ENCODE peak calls at places on chromosomes 5 and 9, in five cellular contexts. R, L, A, U and N are unnamed samples.

GRCh38 chr9:21611896-21612295 is 129.8 kb upstream of the IFNE start:
- DNase-seq in R (no peak), L (no peak), A (no peak), U (no peak), N (no peak)

GRCh38 chr5:51652980-51653379 is 269.7 kb downstream of the ISL1 start:
- DNase-seq in R (no peak), L (no peak), A (no peak), U (no peak), N (no peak)

GRCh38 chr5:1762878-1763547 is 36.6 kb downstream of the MRPL36 start:
- DNase-seq in R (no peak), L (no peak), A (peak), U (peak), N (no peak)

GRCh38 chr9:34986541-34987047 is 3.0 kb upstream of the DNAJB5 start:
- DNase-seq in R (peak), L (peak), A (peak), U (no peak), N (no peak)

GRCh38 chr9:34988218-34989055 is 1.1 kb upstream of the DNAJB5 start:
- DNase-seq in R (peak), L (peak), A (peak), U (no peak), N (peak)

GRCh38 chr9:79809931-79810330 is 238.2 kb downstream of the TLE4 start:
- DNase-seq in R (no peak), L (no peak), A (no peak), U (no peak), N (no peak)

GRCh38 chr5:38607396-38607795 is 51.0 kb upstream of the LIFR start:
- DNase-seq in R (no peak), L (no peak), A (no peak), U (no peak), N (no peak)

GRCh38 chr5:98397081-98397480 is 376.4 kb upstream of the RGMB start:
- DNase-seq in R (no peak), L (no peak), A (no peak), U (no peak), N (no peak)

GRCh38 chr9:92709954-92710353 is 40.0 kb upstream of the IPPK start:
- DNase-seq in R (no peak), L (no peak), A (no peak), U (no peak), N (no peak)

GRCh38 chr5:143635146-143635752 is 176.7 kb upstream of the HMHB1 start:
- DNase-seq in R (no peak), L (no peak), A (no peak), U (no peak), N (no peak)

GRCh38 chr9:95696701-95697100 is 178.8 kb upstream of the ERCC6L2 start:
- DNase-seq in R (no peak), L (no peak), A (no peak), U (no peak), N (peak)

GRCh38 chr9:128033609-128034008 is 33.5 kb downstream of the NAIF1 start:
- DNase-seq in R (no peak), L (no peak), A (no peak), U (no peak), N (peak)

GRCh38 chr9:71796368-71796767 is 28.1 kb upstream of the CEMIP2 start:
- DNase-seq in R (no peak), L (no peak), A (no peak), U (no peak), N (no peak)

GRCh38 chr9:37198034-37198718 is 77.8 kb downstream of the ZCCHC7 start:
- DNase-seq in R (no peak), L (no peak), A (no peak), U (no peak), N (no peak)
- TF ChIP-seq POLR2AphosphoS5 in R (no peak), L (no peak), A (no peak), U (no peak), N (no peak)

DNA sequence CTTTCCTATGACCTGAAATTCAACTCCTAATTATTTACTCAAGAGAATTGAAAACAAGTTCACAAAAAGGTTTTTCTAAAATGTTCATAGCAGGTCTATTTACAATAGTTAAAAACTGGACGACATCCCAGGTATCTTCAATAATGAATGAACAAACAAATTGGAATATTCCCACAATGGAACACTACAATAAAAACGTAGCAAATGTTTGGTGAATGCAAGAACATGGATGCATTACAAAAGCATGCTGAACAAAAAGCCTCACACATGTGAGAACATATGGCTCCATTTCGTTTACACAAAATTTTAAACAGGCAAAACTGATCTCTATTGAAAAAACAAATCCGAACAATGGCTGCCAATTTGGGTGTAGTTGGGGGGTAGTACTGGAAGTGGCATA is 669.9 kb downstream of the MTRR start:
- DNase-seq in R (no peak), L (no peak), A (no peak), U (no peak), N (no peak)
- TF ChIP-seq POLR2AphosphoS5 in R (no peak), L (no peak), A (no peak), U (no peak), N (no peak)

GRCh38 chr5:96934695-96935555 is 955 bp upstream of the LNPEP start:
- DNase-seq in R (peak), L (peak), A (peak), U (peak), N (peak)
- TF ChIP-seq POLR2AphosphoS5 in R (peak), L (no peak), A (peak), U (peak), N (peak)

DNA sequence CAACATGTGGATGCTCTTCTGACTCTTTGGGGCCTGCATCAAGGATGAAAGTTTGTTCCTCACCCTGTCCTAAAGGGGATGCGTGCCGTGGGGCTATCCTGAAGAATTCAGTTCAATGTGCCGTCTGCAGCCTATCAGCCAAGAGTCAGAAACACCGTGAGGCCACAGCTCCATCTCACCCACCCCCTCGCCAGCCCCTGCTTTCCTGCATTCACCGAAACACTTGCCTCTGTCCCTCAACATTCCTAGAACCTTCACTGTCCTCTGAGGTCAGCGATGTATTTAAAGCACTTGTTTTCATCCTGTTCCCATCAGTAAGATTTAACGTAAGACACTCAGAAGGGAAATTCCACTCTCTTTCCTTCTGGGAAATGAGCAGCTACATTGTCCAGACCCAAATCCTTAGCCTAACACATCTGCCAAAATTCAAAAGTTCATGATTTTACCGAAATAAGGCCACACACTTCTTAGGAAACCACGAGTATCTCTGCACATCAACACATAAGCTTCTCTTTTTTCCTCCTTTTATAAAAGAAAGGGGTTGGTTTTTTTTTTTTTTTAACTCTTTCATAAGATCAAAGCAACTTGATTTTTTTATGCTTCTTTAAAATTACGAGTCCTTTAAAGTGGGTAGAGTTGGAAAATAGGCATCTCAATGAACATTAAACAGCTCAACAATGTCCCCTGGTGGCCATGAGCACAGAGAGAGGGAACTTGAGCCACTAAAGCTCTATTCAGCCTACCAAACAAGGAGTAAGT is 100.7 kb downstream of the SUSD1 start:
- DNase-seq in R (peak), L (peak), A (no peak), U (peak), N (peak)
- TF ChIP-seq POLR2AphosphoS5 in R (no peak), L (peak), A (peak), U (peak), N (peak)

DNA sequence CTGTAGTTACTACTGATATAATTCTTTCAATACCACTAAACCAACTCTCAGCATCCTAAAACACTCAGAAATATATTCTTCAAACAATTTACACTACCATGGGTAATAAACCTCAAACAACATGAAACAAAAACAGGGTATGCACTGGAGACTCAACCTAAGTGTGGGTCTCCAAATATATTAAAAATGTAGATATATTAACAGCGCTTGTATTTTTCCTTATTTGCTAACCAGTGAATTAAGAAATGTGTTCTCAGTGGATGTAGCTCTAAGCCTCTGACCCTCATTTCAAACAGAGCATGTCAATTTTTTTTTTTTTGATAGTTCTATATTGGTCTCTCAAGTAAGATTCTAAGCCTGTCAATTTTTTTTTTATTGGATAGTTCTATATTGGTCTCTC is 778.5 kb upstream of the CDH10 start:
- DNase-seq in R (no peak), L (no peak), A (no peak), U (no peak), N (no peak)
- TF ChIP-seq POLR2AphosphoS5 in R (peak), L (no peak), A (no peak), U (no peak), N (no peak)

DNA sequence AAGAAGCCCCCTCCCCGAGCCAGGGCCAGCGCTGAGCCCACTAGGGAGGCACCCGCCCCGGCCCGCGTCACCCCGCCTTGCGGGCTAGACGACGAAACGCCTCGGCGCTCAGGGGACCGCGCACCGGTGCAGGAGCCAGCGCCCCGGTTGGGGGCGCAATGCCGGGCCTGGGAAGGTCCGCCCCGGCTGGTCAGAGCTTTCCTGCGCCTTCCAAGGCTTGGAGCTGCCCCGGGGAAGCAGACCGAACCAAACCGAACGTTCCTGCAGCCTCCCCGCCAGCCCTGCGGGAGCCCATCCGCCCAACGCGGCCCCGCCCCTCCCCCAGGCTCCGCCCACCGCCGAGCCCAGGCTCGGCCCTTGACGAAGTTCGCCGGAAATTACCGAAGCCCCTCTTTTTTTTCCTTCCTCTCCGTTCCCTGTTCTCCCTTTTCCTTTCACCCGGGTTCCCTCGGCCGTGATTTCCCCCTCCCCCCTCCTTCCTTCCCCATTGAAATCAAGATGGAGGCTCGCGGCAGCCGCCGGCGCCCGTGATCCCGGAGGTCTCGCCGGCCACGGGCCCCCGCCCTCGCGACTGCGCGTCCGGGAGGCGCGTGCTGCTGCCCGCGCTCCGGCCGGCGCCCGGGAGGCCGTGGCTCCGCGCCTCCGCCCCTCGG is at the start of gene TRIO:
- DNase-seq in R (peak), L (peak), A (peak), U (peak), N (peak)
- TF ChIP-seq POLR2AphosphoS5 in R (peak), L (peak), A (peak), U (peak), N (peak)

DNA sequence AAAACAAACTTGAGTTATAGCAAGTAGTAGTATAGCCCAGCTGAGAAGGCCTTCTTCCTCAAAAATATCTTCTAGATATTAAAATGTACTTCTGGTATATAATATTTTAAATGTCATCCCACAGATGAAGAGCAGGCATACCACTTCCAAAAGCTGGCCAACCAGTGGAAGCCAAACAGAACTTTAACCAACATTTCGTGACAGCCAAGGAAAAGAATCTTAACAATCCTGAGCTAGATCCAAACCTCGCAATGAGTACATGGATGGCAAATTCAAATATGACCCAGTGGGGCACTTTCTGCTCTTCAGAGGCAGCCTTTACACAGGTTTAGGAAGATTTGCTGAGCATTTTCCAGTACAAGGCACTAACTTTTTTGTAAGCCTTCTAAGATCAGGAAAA is 91.8 kb upstream of the ACO1 start:
- DNase-seq in R (no peak), L (no peak), A (no peak), U (no peak), N (no peak)
- TF ChIP-seq POLR2AphosphoS5 in R (no peak), L (no peak), A (no peak), U (peak), N (no peak)